ENCODE peak calls at places on chromosomes 4 and X, in ten cellular contexts. E is neural crest cell; K is CD8-positive, alpha-beta memory T cell; P is aorta; X is smooth muscle cell of the brain vasculature; S is RCC 7860; R is stimulated activated CD4-positive, alpha-beta T cell treated with anti-CD3 and anti-CD28 coated beads, Interleukin-2, amount 100 ng/mL, for 24 hours; Z is frontal cortex; B is T follicular helper cell; F is nucleus accumbens. Q is an unnamed sample.

GRCh38 chr4:178333355-178333754 is 891.1 kb upstream of the AGA start:
- DNase-seq in E (no peak), K (no peak), P (no peak), X (no peak), S (no peak), R (no peak), Z (no peak), B (no peak), F (no peak), Q (no peak)

GRCh38 chrX:16737024-16737423 is 17.6 kb downstream of the SYAP1 start:
- DNase-seq in E (no peak), K (no peak), P (no peak), X (no peak), S (no peak), R (no peak), Z (no peak), B (no peak), F (no peak), Q (no peak)

GRCh38 chr4:60450054-60450453 is 750.1 kb upstream of the ADGRL3 start:
- DNase-seq in E (no peak), K (no peak), P (no peak), X (no peak), S (no peak), R (no peak), Z (no peak), B (no peak), F (no peak), Q (no peak)

GRCh38 chr4:145045180-145045579 is 52.8 kb downstream of the ANAPC10 start:
- DNase-seq in E (no peak), K (no peak), P (no peak), X (no peak), S (no peak), R (no peak), Z (no peak), B (no peak), F (no peak), Q (no peak)

GRCh38 chr4:181971973-181972372 is 271.2 kb upstream of the TENM3 start:
- DNase-seq in E (no peak), K (no peak), P (no peak), X (no peak), S (no peak), R (no peak), Z (no peak), B (no peak), F (no peak), Q (no peak)

GRCh38 chr4:165312506-165312905 is 15.0 kb upstream of the MSMO1 start:
- DNase-seq in E (no peak), K (no peak), P (no peak), X (no peak), S (no peak), R (no peak), Z (no peak), B (no peak), F (no peak), Q (no peak)

GRCh38 chrX:55624403-55624802 is 1.2 kb downstream of the FOXR2 start:
- DNase-seq in E (no peak), K (no peak), P (no peak), X (no peak), S (no peak), R (no peak), Z (no peak), B (no peak), F (no peak), Q (no peak)

GRCh38 chrX:46683023-46683422 is 75.9 kb downstream of the SLC9A7 start:
- DNase-seq in E (no peak), K (no peak), P (no peak), X (no peak), S (no peak), R (no peak), Z (no peak), B (no peak), F (no peak), Q (no peak)

GRCh38 chrX:53474707-53475106 is 40.5 kb upstream of the HSD17B10 start:
- DNase-seq in E (no peak), K (no peak), P (no peak), X (no peak), S (no peak), R (no peak), Z (no peak), B (no peak), F (no peak), Q (no peak)

GRCh38 chr4:921830-922331 is 10.2 kb downstream of the GAK start:
- DNase-seq in E (no peak), K (no peak), P (no peak), X (no peak), S (no peak), R (no peak), Z (no peak), B (no peak), F (no peak), Q (no peak)

GRCh38 chrX:367866-368265 is 18.8 kb downstream of the PPP2R3B start:
- DNase-seq in E (no peak), K (no peak), P (no peak), X (no peak), S (no peak), R (no peak), Z (no peak), B (no peak), F (no peak), Q (no peak)

GRCh38 chr4:3223346-3223745 is 25.6 kb upstream of the MSANTD1 start:
- DNase-seq in E (no peak), K (no peak), P (peak), X (no peak), S (no peak), R (no peak), Z (no peak), B (no peak), F (no peak), Q (no peak)

GRCh38 chr4:175308236-175308635 is 390.1 kb downstream of the ADAM29 start:
- DNase-seq in E (no peak), K (no peak), P (no peak), X (no peak), S (peak), R (no peak), Z (no peak), B (no peak), F (no peak), Q (no peak)